ENCODE peak calls at places on chromosomes 16 and 17, in nine cellular contexts. L is GM06990, X is cardiac fibroblast, E is IMR-90, N is spleen, Y is testis, V is body of pancreas, P is dorsolateral prefrontal cortex, U is bronchial epithelial cell. R is an unnamed sample.
A peak's percentile ranks its signal among the peaks of the same experiment; 100 is the strongest.

GRCh38 chr16:52491216-52491615 is 55.7 kb downstream of the TOX3 start:
- DNase-seq in E (no peak), U (peak; percentile 22), V (no peak), N (no peak), Y (no peak), P (no peak), L (no peak), X (no peak), R (no peak)

GRCh38 chr17:79843917-79844815 is 4.9 kb upstream of the CBX4 start:
- DNase-seq in Y (peak; percentile 65), L (no peak), E (peak; percentile 61), X (peak; percentile 70), N (peak; percentile 86), U (no peak), V (peak; percentile 70), P (no peak), R (peak; percentile 63)

GRCh38 chr17:49106366-49107210 is 26.0 kb upstream of the B4GALNT2 start:
- DNase-seq in V (no peak), E (peak; percentile 83), X (peak; percentile 37), Y (peak; percentile 32), P (no peak), N (no peak), U (peak; percentile 41), L (no peak), R (peak; percentile 68)

GRCh38 chr17:7842950-7843535 is 9.0 kb downstream of the KDM6B start:
- DNase-seq in Y (peak; percentile 57), L (no peak), E (peak; percentile 94), V (peak; percentile 68), X (peak; percentile 97), N (peak; percentile 94), P (no peak), U (peak; percentile 94), R (peak; percentile 87)

GRCh38 chr17:64216030-64216384 is 47.1 kb downstream of the TEX2 start:
- DNase-seq in L (no peak), Y (no peak), E (peak; percentile 69), U (no peak), P (no peak), X (peak; percentile 60), N (no peak), V (no peak), R (peak; percentile 93)

GRCh38 chr16:61580579-61580978 is 455.7 kb downstream of the CDH8 start:
- DNase-seq in E (no peak), Y (peak; percentile 13), N (peak; percentile 73), L (no peak), V (no peak), X (no peak), U (no peak), P (no peak), R (no peak)

GRCh38 chr16:28491970-28492474 is at the start of gene CLN3:
- DNase-seq in Y (peak; percentile 97), E (peak; percentile 94), N (peak; percentile 96), V (peak; percentile 93), L (peak; percentile 93), U (peak; percentile 86), P (peak; percentile 93), X (peak; percentile 97), R (peak; percentile 97)

GRCh38 chr17:19004601-19005441 is at the start of gene FAM83G:
- DNase-seq in N (peak; percentile 93), Y (peak; percentile 45), E (peak; percentile 71), X (peak; percentile 70), L (peak; percentile 88), P (peak; percentile 52), V (peak; percentile 87), U (peak; percentile 74), R (peak; percentile 52)

GRCh38 chr16:86501989-86502855 is 8.1 kb upstream of the FOXF1 start:
- DNase-seq in E (no peak), L (no peak), Y (no peak), V (no peak), U (no peak), N (no peak), P (no peak), X (no peak), R (no peak)

GRCh38 chr17:68107373-68107772 is 71.8 kb downstream of the KPNA2 start:
- DNase-seq in X (no peak), N (no peak), E (no peak), Y (no peak), V (no peak), P (no peak), U (no peak), L (no peak), R (no peak)

GRCh38 chr16:3045758-3046505 is 429 bp upstream of the MMP25 start:
- DNase-seq in Y (no peak), E (no peak), P (no peak), X (no peak), L (peak; percentile 54), U (no peak), V (no peak), N (peak; percentile 93), R (no peak)

GRCh38 chr17:2701161-2701995 is 10.2 kb downstream of the CLUH start:
- DNase-seq in U (no peak), E (no peak), Y (no peak), X (no peak), P (peak; percentile 3), V (no peak), L (no peak), N (peak; percentile 72), R (no peak)

GRCh38 chr17:83079340-83079747 is at the start of gene METRNL:
- DNase-seq in X (peak; percentile 62), E (peak; percentile 50), U (no peak), V (peak; percentile 78), P (peak; percentile 61), N (peak; percentile 94), L (peak; percentile 43), Y (peak; percentile 86), R (peak; percentile 56)

GRCh38 chr17:13851889-13852288 is 217.4 kb upstream of the COX10 start:
- DNase-seq in V (no peak), L (no peak), E (no peak), X (no peak), P (no peak), U (no peak), Y (no peak), N (no peak), R (no peak)

DNA sequence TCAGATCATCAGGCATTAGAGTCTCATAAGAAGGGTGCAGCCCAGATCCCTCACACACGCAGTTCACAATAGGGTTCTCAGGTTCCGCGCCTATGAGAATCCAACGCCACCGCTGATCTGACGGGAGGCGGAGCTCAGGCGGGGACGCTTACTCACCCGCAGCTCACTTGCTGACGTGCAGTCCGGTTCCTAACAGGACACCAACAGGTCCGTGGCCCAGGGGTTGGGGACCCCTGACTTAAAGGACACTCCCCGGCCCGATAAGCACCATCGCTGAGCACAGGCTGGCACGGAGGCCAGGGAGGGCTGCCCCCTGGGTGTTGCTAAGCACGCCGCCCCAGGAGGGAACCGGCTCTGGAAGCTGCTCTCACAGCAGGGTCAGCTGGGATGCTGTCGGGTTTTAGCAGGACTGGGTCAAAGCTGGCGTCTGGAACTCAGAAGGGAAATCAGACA is 30.1 kb upstream of the BAHCC1 start:
- DNase-seq in P (no peak), X (peak; percentile 69), L (no peak), E (peak; percentile 84), N (peak; percentile 71), U (peak; percentile 88), Y (no peak), V (peak; percentile 63), R (peak; percentile 64)
- H3K4me3 ChIP-seq in P (peak overlapping the region; percentile 52), X (peak overlapping the region; percentile 17), L (no peak overlapping the region), E (peak overlapping the region; percentile 24), N (no peak overlapping the region), U (peak overlapping the region; percentile 31), Y (no peak overlapping the region), V (no peak overlapping the region), R (peak overlapping the region; percentile 37)

DNA sequence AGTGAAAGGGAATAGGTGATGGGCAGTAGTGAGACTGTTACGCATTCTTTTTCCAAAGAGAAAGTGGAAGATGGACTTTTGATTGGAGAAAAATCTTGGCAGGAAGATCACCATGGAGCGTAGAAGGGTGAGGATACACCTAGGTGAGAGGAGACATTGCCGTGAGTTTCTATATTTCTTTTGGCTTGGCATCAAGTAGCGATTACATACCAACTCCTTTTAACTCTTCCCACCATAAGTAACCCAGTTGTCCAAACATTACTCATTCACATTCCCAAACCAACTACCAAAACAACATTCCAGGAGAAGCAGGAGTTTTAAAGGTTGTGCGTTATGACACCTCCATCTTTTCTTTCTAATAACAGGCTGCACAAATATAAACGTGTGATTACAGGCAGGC is 10.7 kb upstream of the KRT28 start:
- DNase-seq in P (no peak), N (no peak), E (peak; percentile 67), X (peak; percentile 21), L (no peak), Y (no peak), V (no peak), U (peak; percentile 94), R (peak; percentile 41)
- TF ChIP-seq CTCF in P (no peak), N (no peak), E (no peak), X (no peak), L (no peak), Y (no peak), V (no peak), U (no peak), R (no peak)

GRCh38 chr17:17742133-17742621 is 60.9 kb downstream of the RAI1 start:
- DNase-seq in E (no peak), P (peak; percentile 43), X (peak; percentile 48), V (no peak), N (no peak), L (no peak), Y (no peak), U (no peak), R (peak; percentile 66)

GRCh38 chr17:17741346-17742023 is 60.2 kb downstream of the RAI1 start:
- DNase-seq in N (no peak), X (no peak), Y (peak; percentile 72), U (no peak), P (peak; percentile 85), L (no peak), V (no peak), E (no peak), R (peak; percentile 49)

GRCh38 chr17:17738901-17739300 is 57.6 kb downstream of the RAI1 start:
- DNase-seq in P (peak; percentile 73), E (no peak), N (no peak), L (no peak), Y (peak; percentile 50), U (peak; percentile 71), X (no peak), V (no peak), R (no peak)

GRCh38 chr17:17739388-17740066 is 58.3 kb downstream of the RAI1 start:
- DNase-seq in Y (peak; percentile 56), E (peak; percentile 64), P (peak; percentile 84), L (no peak), V (no peak), N (no peak), U (peak; percentile 34), X (peak; percentile 59), R (peak; percentile 68)

DNA sequence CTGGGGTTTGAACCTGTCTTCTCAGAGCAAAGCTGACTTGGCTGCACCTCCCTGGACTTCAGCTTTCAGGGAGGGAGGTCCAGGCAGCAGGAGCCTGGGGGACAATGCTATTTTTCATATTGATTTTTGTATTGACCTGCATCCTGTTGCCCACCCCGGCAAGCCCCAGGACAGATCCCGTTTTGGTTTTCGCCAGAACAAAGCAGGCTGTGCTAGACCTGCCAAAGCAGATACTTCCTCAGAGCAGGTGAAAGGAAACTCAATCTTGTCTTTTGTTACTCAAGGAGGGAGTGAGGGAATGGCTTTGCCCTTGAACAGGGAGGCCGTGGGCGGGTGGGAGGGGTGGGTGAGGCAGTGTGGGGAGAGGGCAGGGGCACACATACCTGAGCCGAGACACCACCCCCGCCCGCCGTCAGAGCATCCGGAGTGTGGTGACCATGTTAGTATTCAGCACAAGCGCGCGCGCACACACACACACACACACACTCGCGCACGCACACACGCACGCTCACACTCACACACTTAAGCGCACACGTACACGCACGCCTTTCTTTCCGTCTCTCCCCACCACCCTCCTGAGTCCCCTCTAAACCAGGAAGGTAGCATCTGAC is 59.5 kb downstream of the RAI1 start:
- DNase-seq in L (no peak), N (no peak), Y (peak; percentile 50), E (no peak), X (no peak), P (peak; percentile 54), V (no peak), U (peak; percentile 67), R (no peak)
- H3K4me3 ChIP-seq in L (no peak overlapping the region), N (no peak overlapping the region), Y (no peak overlapping the region), E (no peak overlapping the region), X (no peak overlapping the region), P (peak overlapping the region; percentile 64), V (no peak overlapping the region), U (peak overlapping the region; percentile 2), R (no peak overlapping the region)

GRCh38 chr17:44358066-44358465 is 5.6 kb downstream of the FAM171A2 start:
- DNase-seq in V (no peak), E (no peak), L (no peak), N (no peak), X (no peak), P (no peak), Y (no peak), U (no peak), R (no peak)
- TF ChIP-seq CTCF in V (no peak), E (no peak), L (no peak), N (no peak), X (no peak), P (no peak), Y (no peak), U (no peak), R (no peak)